ENCODE peak calls at places on chromosome 11, in four cellular contexts. M is endodermal cell, V is ovary, D is OCI-LY7. H is an unnamed sample. For H3K4me1, the result is how much of the 10 kb centered on the place peaks cover.

GRCh38 chr11:32297629-32298028 is 137.7 kb downstream of the WT1 start:
- DNase-seq in M (no peak), V (no peak), D (peak), H (no peak)

GRCh38 chr11:68270334-68271022 is 1.3 kb downstream of the C11orf24 start:
- DNase-seq in M (no peak), V (no peak), D (no peak), H (no peak)

GRCh38 chr11:66915046-66915832 is 42.9 kb downstream of the PC start:
- DNase-seq in M (peak), V (no peak), D (no peak), H (no peak)

GRCh38 chr11:120819437-120819836 is 204.5 kb upstream of the TBCEL start:
- DNase-seq in M (no peak), V (no peak), D (no peak), H (no peak)

GRCh38 chr11:11640996-11641395 is 19.2 kb upstream of the GALNT18 start:
- DNase-seq in M (no peak), V (no peak), D (no peak), H (no peak)

GRCh38 chr11:17988465-17988864 is 24.4 kb downstream of the SERGEF start:
- DNase-seq in M (no peak), V (no peak), D (peak), H (no peak)

GRCh38 chr11:125494033-125494364 is 2.1 kb downstream of the FEZ1 start:
- DNase-seq in M (no peak), V (no peak), D (no peak), H (no peak)

GRCh38 chr11:74948546-74948897 is 369 bp downstream of the XRRA1 start:
- DNase-seq in M (no peak), V (no peak), D (peak), H (no peak)

GRCh38 chr11:24587655-24588054 is 90.8 kb downstream of the LUZP2 start:
- DNase-seq in M (no peak), V (no peak), D (no peak), H (no peak)

GRCh38 chr11:10076458-10077141 is 217.4 kb downstream of the SBF2 start:
- DNase-seq in M (peak), V (peak), D (peak), H (no peak)

GRCh38 chr11:123300874-123301695 is 106.0 kb upstream of the CLMP start:
- DNase-seq in M (no peak), V (no peak), D (peak), H (no peak)

GRCh38 chr11:97937501-97937900 is 1083.2 kb upstream of the CNTN5 start:
- DNase-seq in M (no peak), V (no peak), D (no peak), H (no peak)

GRCh38 chr11:8242113-8242475 is 21.6 kb downstream of the LMO1 start:
- DNase-seq in M (peak), V (no peak), D (no peak), H (no peak)

GRCh38 chr11:119701591-119702260 is 27.3 kb downstream of the NECTIN1 start:
- DNase-seq in M (no peak), V (no peak), D (no peak), H (no peak)

GRCh38 chr11:110759972-110760381 is 47.7 kb upstream of the ARHGAP20 start:
- DNase-seq in M (no peak), V (no peak), D (no peak), H (peak)

DNA sequence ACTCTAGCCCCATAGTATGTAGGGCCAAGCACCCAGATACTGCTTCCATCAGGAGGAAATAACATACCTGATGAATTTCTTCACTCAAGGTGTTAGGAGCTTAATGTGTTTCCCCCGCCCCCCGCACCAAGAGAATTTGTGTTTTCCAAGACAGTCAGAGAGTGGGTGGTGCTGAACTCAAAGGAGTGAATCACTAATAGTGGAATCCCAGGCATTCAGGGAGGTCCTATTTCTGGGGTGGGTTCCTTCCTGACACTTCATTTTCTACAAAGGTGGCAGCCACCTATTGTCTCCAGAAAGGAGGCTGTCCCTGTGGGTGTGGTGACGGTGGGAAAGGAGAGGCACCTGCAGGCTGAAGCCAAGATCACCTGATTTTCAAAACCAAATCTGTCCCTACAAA is 50.8 kb upstream of the ELF5 start:
- DNase-seq in M (peak), V (no peak), D (no peak), H (peak)
- H3K4me3 ChIP-seq in M (no peak), V (no peak), D (no peak), H (no peak)

DNA sequence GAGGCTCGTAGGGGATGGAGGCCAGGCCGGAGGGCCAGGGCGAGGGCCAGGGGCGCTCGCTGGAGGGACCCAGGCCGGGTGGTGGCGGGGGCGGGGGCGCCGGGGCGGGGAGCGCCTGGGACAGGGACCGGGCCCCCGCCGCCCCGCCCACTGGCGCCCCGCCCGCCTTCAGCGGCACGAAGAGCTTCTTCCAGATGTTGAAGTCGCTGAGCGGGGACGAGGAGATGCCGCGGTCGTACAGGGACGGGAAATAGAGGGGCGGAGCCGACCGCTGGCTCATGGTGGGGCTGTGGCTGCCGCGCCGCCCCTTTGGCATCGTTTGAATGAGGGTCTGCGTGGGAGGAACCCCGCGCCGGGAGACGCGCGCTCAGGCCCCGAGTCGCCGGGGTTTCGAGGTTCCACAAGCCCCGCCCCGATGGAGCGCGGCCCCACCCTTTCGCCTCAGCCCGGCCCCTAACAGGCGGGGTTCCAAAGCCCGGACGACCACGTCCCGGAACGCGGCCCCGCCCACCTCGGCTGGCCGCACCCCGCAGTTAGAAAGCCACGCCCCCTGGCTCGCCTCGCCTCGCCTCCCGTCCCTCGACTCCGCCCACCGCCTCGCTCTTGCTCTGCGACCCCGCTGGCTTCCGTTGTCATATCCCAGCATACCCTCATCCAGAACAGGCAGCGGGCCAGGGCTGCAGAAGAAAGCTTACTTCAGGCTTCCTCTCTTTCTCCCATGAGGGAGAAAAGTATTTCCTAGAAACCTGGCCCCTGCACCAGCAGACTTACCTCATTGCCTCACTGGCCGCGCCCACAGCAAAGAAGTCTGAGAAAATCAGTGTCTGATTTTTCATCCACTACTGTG is at the start of gene C11orf91:
- DNase-seq in M (peak), V (peak), D (peak), H (peak)
- H3K4me1 ChIP-seq in M (under half), V (under half), D (under half), H (half or more)

DNA sequence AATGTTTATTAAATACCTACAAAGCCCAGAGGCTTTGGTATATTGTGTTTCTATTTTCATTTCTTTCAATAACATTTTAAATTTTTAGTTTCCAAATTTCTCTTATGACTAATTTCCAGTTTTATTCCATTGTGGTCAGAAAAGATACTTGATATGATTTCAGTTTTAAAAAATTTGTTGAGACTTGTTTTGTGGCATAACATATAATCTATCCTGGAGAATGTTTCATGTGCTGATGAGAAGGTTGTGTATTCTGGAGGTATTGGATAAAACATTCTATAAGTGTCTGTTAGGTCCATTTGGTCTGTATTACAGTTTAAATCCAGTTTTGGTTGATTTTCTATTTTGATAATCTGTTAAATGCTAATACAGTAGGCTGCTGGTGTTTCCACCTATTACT is 9.8 kb upstream of the RAG1 start:
- DNase-seq in M (no peak), V (no peak), D (no peak), H (no peak)
- H3K4me3 ChIP-seq in M (no peak), V (no peak), D (no peak), H (no peak)

DNA sequence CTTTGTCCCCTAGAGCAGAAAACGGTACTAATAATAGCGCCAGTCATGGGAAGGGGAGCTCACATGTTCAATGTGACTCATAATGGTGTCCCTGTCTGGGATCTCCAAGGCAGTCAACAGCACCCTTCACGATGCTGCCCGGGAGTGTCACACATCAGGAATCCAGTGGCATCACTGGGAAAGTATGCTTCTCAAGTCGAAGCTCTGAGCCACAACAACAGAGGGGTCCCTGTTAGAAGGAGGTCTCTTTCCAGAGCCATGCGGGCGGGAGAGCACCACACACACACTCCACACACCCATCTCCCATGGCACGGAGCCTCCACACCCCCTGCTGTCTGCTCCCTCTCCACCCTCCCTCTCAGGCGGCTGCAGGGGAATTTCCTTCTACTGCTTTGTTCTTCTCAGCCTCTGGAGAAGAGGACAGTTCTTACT is 119.7 kb downstream of the ETS1 start:
- DNase-seq in M (no peak), V (no peak), D (no peak), H (peak)
- H3K4me1 ChIP-seq in M (under half), V (under half), D (half or more), H (half or more)

GRCh38 chr11:116207349-116207748 is 565.4 kb downstream of the BUD13 start:
- DNase-seq in M (no peak), V (no peak), D (no peak), H (no peak)
- H3K4me3 ChIP-seq in M (no peak), V (no peak), D (no peak), H (no peak)